ENCODE peak calls at places on chromosomes 7 and 10, in four cellular contexts. S, D, L and V are unnamed samples.

GRCh38 chr10:13054844-13055243 is 45.1 kb upstream of the OPTN start:
- DNase-seq in S (no peak), D (no peak), L (no peak), V (no peak)

GRCh38 chr10:86042161-86042560 is 324.4 kb downstream of the GRID1 start:
- DNase-seq in S (no peak), D (no peak), L (no peak), V (no peak)

GRCh38 chr7:33716581-33717477 is 188.5 kb upstream of the BMPER start:
- DNase-seq in S (no peak), D (no peak), L (peak; percentile 12), V (no peak)

GRCh38 chr7:151437866-151438516 is 1.9 kb downstream of the CRYGN start:
- DNase-seq in S (no peak), D (no peak), L (no peak), V (no peak)

GRCh38 chr7:51144178-51144577 is 172.4 kb downstream of the COBL start:
- DNase-seq in S (no peak), D (no peak), L (no peak), V (no peak)

GRCh38 chr10:76523215-76523614 is 1091.8 kb downstream of the LRMDA start:
- DNase-seq in S (no peak), D (peak; percentile 43), L (no peak), V (no peak)

GRCh38 chr7:42247301-42247700 is 10.3 kb upstream of the GLI3 start:
- DNase-seq in S (no peak), D (no peak), L (no peak), V (no peak)

GRCh38 chr7:99833289-99833877 is 5.6 kb downstream of the CYP3A43 start:
- DNase-seq in S (no peak), D (no peak), L (no peak), V (no peak)

GRCh38 chr10:80144302-80145131 is 12.0 kb downstream of the PLAC9 start:
- DNase-seq in S (no peak), D (no peak), L (no peak), V (no peak)

GRCh38 chr7:8436965-8437364 is 3.6 kb downstream of the NXPH1 start:
- DNase-seq in S (no peak), D (peak; percentile 65), L (no peak), V (no peak)

GRCh38 chr7:143393267-143394041 is 12.3 kb downstream of the ZYX start:
- DNase-seq in S (no peak), D (no peak), L (no peak), V (no peak)

GRCh38 chr10:112711366-112711765 is 238.7 kb upstream of the TCF7L2 start:
- DNase-seq in S (no peak), D (no peak), L (no peak), V (no peak)

GRCh38 chr10:81953420-81953819 is 78.4 kb downstream of the NRG3 start:
- DNase-seq in S (no peak), D (no peak), L (no peak), V (no peak)

GRCh38 chr10:121518321-121518720 is 79.9 kb downstream of the FGFR2 start:
- DNase-seq in S (no peak), D (no peak), L (no peak), V (no peak)

GRCh38 chr7:155685070-155685790 is 40.8 kb downstream of the RBM33 start:
- DNase-seq in S (no peak), D (no peak), L (no peak), V (no peak)